ENCODE peak calls at places on chromosome 20, in four cellular contexts. U is neural progenitor cell, J is neuronal stem cell, R is Panc1. S is an unnamed sample.

GRCh38 chr20:15789083-15789482 is 784.2 kb downstream of the KIF16B start:
- DNase-seq in U (no peak), R (no peak), J (no peak), S (peak; percentile 10)

GRCh38 chr20:11173936-11174335 is 500.1 kb upstream of the JAG1 start:
- DNase-seq in J (no peak), R (no peak), U (no peak), S (no peak)

GRCh38 chr20:3670511-3670910 is 7.3 kb upstream of the GFRA4 start:
- DNase-seq in R (no peak), J (no peak), U (peak; percentile 33), S (no peak)

GRCh38 chr20:35465976-35466375 is 10.6 kb downstream of the CEP250 start:
- DNase-seq in R (no peak), J (no peak), U (no peak), S (no peak)

GRCh38 chr20:32879538-32879937 is 20.8 kb downstream of the EFCAB8 start:
- DNase-seq in R (no peak), J (no peak), U (no peak), S (no peak)

GRCh38 chr20:62448788-62449187 is 21.4 kb upstream of the RBBP8NL start:
- DNase-seq in R (no peak), J (peak; percentile 33), U (peak; percentile 73), S (no peak)

GRCh38 chr20:16535281-16535680 is 38.0 kb downstream of the KIF16B start:
- DNase-seq in J (no peak), U (no peak), R (no peak), S (no peak)

GRCh38 chr20:8646026-8646425 is 422.9 kb upstream of the PLCB4 start:
- DNase-seq in R (no peak), J (no peak), U (no peak), S (no peak)

GRCh38 chr20:31560094-31560899 is 44.8 kb upstream of the ID1 start:
- DNase-seq in U (peak; percentile 65), R (peak; percentile 84), J (no peak), S (peak; percentile 46)

GRCh38 chr20:9912858-9913434 is 74.1 kb upstream of the PAK5 start:
- DNase-seq in U (peak; percentile 62), R (peak; percentile 20), J (peak; percentile 12), S (peak; percentile 40)

GRCh38 chr20:36666181-36666740 is 20.3 kb upstream of the SLA2 start:
- DNase-seq in R (no peak), J (no peak), U (no peak), S (no peak)
- H3K27me3 ChIP-seq in R (no peaks in the 10 kb centered on the region), J (no peaks in the 10 kb centered on the region), U (no peaks in the 10 kb centered on the region), S (no peaks in the 10 kb centered on the region)

GRCh38 chr20:57398901-57399535 is 7.8 kb downstream of the RBM38 start:
- DNase-seq in U (peak; percentile 58), R (no peak), J (no peak), S (no peak)
- H3K4me1 ChIP-seq in U (peaks cover 29% of the 10 kb centered on the region), R (no peaks in the 10 kb centered on the region), J (peaks cover 21% of the 10 kb centered on the region), S (no peaks in the 10 kb centered on the region)

GRCh38 chr20:5069141-5069806 is 50.5 kb downstream of the PCNA start:
- DNase-seq in J (no peak), R (no peak), U (no peak), S (no peak)

GRCh38 chr20:5067877-5068276 is 51.9 kb downstream of the PCNA start:
- DNase-seq in J (no peak), R (no peak), U (no peak), S (no peak)

GRCh38 chr20:5070081-5070480 is 49.7 kb downstream of the PCNA start:
- DNase-seq in U (no peak), R (no peak), J (no peak), S (no peak)

GRCh38 chr20:5072756-5073153 is 47.0 kb downstream of the PCNA start:
- DNase-seq in R (no peak), U (no peak), J (no peak), S (no peak)

GRCh38 chr20:5070570-5070969 is 49.2 kb downstream of the PCNA start:
- DNase-seq in J (no peak), R (no peak), U (no peak), S (no peak)
- H3K4me3 ChIP-seq in J (no peak overlapping the region), R (no peak overlapping the region), U (no peak overlapping the region), S (no peak overlapping the region)

DNA sequence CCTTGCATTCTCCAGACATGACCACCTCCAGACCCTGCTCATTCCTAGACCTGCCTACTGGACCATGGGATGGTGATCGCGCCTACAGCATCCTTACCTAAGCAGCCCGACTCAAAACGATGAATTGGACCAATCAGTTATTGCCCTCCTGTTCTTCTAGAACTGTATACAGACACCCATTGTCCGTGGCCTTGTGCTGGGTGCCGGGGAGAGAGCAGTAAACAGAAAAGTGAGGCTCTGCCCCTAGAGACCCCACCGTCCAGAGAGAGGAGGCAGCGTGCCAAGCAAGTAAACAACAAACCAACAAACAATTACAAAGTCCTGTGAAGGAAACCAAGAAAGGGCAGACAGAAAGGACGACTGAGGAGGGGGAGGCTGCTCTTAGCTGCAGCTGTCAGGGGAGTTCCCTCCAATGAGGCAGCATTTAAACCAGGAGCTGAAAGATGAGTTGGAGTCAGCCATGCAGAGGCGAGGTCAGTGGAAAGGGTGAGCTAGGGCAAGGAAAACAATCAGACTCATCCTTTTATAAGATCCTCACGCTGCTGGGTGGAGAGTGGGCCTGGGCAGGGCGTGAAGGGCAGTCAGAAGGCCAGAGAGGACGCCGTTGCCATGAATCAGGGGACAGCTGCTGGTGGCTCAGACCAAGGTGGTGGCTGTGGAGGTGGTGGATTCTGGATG is 37.6 kb upstream of the BLCAP start:
- DNase-seq in R (no peak), U (peak; percentile 65), J (peak; percentile 56), S (no peak)
- H3K27me3 ChIP-seq in R (peaks cover 14% of the 10 kb centered on the region), U (peaks cover 9% of the 10 kb centered on the region), J (peaks cover 27% of the 10 kb centered on the region), S (peaks cover 4% of the 10 kb centered on the region)

GRCh38 chr20:1503564-1504227 is 12.5 kb upstream of the SIRPB2 start:
- DNase-seq in U (peak; percentile 88), J (peak; percentile 50), R (peak; percentile 91), S (peak; percentile 82)
- H3K4me1 ChIP-seq in U (peaks cover 3% of the 10 kb centered on the region), J (no peaks in the 10 kb centered on the region), R (peaks cover 3% of the 10 kb centered on the region), S (no peaks in the 10 kb centered on the region)

DNA sequence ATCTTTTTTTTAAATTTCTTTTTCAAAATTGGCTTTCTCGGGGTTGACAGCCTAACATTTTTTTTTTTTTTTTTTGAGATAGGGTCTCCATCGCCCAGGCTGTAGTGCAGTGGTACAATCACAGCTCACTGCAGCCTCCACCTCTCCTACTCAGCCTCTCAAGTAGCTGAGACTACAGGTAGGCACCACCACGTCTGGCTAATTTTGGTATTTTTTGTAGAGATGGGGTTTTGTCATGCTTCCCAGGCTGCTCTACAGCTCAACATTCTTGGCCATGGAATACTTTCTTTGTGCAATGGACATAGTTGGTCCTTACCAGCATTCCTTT is 6.4 kb upstream of the CTNNBL1 start:
- DNase-seq in R (no peak), J (no peak), U (no peak), S (no peak)
- H3K4me3 ChIP-seq in R (no peak overlapping the region), J (no peak overlapping the region), U (no peak overlapping the region), S (no peak overlapping the region)

S was measured in HAP-1.